ENCODE peak calls at places on chromosomes 3 and 15, in seven cellular contexts. P is SJSA1; Y is AG04450; V is stomach; Q is effector memory CD4-positive, alpha-beta T cell; X is CD8-positive, alpha-beta memory T cell; L is body of pancreas. N is an unnamed sample.

GRCh38 chr15:39786444-39787056 is 3.9 kb upstream of the FSIP1 start:
- DNase-seq in Q (no peak), X (peak; percentile 24), L (no peak), V (no peak), Y (peak; percentile 26), P (no peak), N (peak; percentile 83)

GRCh38 chr3:33438284-33438668 is 1.9 kb downstream of the UBP1 start:
- DNase-seq in Y (no peak), L (peak; percentile 47), V (no peak), Q (no peak), P (no peak), X (no peak), N (peak; percentile 33)

GRCh38 chr3:189392969-189393368 is 221.2 kb downstream of the TPRG1 start:
- DNase-seq in Y (no peak), X (no peak), V (peak; percentile 71), L (peak; percentile 24), P (peak; percentile 46), Q (no peak), N (no peak)

GRCh38 chr3:33909547-33909946 is 111.1 kb downstream of the PDCD6IP start:
- DNase-seq in X (no peak), P (no peak), V (no peak), Y (no peak), L (no peak), Q (no peak), N (no peak)

GRCh38 chr3:172065534-172065933 is 26.2 kb downstream of the FNDC3B start:
- DNase-seq in L (peak; percentile 55), P (no peak), V (no peak), Q (no peak), X (no peak), Y (peak; percentile 69), N (no peak)

GRCh38 chr15:91517491-91518200 is 335.9 kb upstream of the SLCO3A1 start:
- DNase-seq in L (no peak), P (no peak), V (no peak), X (no peak), Q (no peak), Y (no peak), N (peak; percentile 58)

GRCh38 chr3:108388136-108389132 is 92.1 kb downstream of the HHLA2 start:
- DNase-seq in P (no peak), L (no peak), V (no peak), Y (no peak), X (no peak), Q (no peak), N (no peak)

GRCh38 chr3:10437272-10437994 is 68.0 kb downstream of the ATP2B2 start:
- DNase-seq in L (no peak), Y (peak; percentile 29), V (no peak), X (peak; percentile 47), P (peak; percentile 49), Q (peak; percentile 31), N (no peak)

GRCh38 chr3:197750863-197751737 is 1.4 kb downstream of the FYTTD1 start:
- DNase-seq in L (peak; percentile 55), Y (no peak), V (peak; percentile 40), X (peak; percentile 18), P (no peak), Q (no peak), N (peak; percentile 18)

GRCh38 chr3:66885326-66886000 is 112.6 kb upstream of the KBTBD8 start:
- DNase-seq in Q (no peak), Y (no peak), L (peak; percentile 35), V (no peak), P (no peak), X (no peak), N (peak; percentile 77)

GRCh38 chr15:47951761-47952160 is 169.0 kb upstream of the SLC24A5 start:
- DNase-seq in X (no peak), L (no peak), V (no peak), Q (no peak), Y (no peak), P (no peak), N (no peak)

GRCh38 chr3:97481416-97481815 is 283.1 kb upstream of the ARL6 start:
- DNase-seq in Y (no peak), P (no peak), V (no peak), Q (no peak), X (no peak), L (no peak), N (no peak)

GRCh38 chr3:33105341-33105943 is 8.4 kb upstream of the CRTAP start:
- DNase-seq in X (no peak), L (no peak), Q (no peak), V (no peak), P (no peak), Y (no peak), N (no peak)

GRCh38 chr15:51382787-51383186 is 41.3 kb downstream of the GLDN start:
- DNase-seq in X (no peak), Y (peak; percentile 11), P (no peak), V (no peak), Q (no peak), L (peak; percentile 48), N (peak; percentile 81)

GRCh38 chr3:188085596-188086560 is 68.1 kb upstream of the LPP start:
- DNase-seq in X (no peak), Y (no peak), P (no peak), Q (no peak), V (no peak), L (no peak), N (no peak)

GRCh38 chr3:12379640-12380407 is 91.0 kb downstream of the PPARG start:
- DNase-seq in Q (no peak), X (no peak), Y (no peak), L (no peak), P (no peak), V (no peak), N (no peak)

GRCh38 chr15:60590935-60591490 is 112.1 kb upstream of the ICE2 start:
- DNase-seq in L (peak; percentile 69), P (no peak), X (no peak), Q (no peak), V (peak; percentile 55), Y (no peak), N (peak; percentile 72)

GRCh38 chr3:38022301-38022700 is 7.1 kb downstream of the PLCD1 start:
- DNase-seq in P (peak; percentile 22), Q (no peak), X (no peak), V (no peak), L (no peak), Y (no peak), N (no peak)
- H3K27ac ChIP-seq in P (no peak overlapping the region), Q (peak overlapping the region; percentile 44), X (no peak overlapping the region), V (no peak overlapping the region), L (no peak overlapping the region), Y (no peak overlapping the region), N (no peak overlapping the region)

DNA sequence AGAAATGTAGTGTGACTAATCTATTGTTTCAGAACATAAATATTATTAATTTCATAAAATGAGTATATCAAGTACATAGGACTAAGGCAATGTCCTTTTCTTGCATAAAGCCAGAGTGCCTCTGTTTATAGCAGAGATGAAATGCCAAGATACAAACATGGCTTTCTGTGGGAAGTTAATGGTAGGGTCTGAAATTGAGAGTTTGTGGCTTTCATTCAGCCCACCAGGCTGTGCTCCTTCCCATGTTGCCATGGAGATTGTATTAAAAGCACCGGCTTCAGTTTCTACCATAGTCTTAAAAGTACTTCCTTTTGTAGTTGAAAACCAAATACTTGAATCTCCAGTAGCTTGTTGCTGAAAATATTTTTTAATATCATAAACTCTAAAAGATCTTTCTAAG is 114.0 kb downstream of the LRRC28 start:
- DNase-seq in L (no peak), V (no peak), X (no peak), P (no peak), Y (no peak), Q (no peak), N (no peak)
- H3K27ac ChIP-seq in L (no peak overlapping the region), V (no peak overlapping the region), X (no peak overlapping the region), P (no peak overlapping the region), Y (no peak overlapping the region), Q (no peak overlapping the region), N (no peak overlapping the region)

DNA sequence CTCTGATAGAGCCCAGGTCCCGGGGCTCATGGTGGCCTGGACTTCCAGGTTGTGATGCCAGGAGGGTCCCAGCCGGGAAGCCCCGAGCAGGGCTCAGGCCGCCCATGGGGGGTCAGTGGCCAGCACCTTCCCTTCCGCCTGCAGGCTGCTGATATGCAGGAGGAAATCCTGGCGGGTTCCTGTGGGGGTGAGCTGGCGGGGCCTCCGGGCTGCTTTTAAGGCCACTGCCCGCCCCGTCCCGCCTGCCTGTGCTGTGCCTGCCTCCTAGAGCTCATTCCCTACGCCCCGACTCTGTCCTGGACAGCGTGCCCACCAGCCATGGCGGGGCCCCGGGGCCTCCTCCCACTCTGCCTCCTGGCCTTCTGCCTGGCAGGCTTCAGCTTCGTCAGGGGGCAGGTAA is at the start of gene STAB1:
- DNase-seq in V (no peak), X (no peak), L (peak; percentile 32), Q (no peak), Y (no peak), P (no peak), N (no peak)
- H3K27ac ChIP-seq in V (peak within 1 kb of the TSS; percentile 54), X (no peak within 1 kb of the TSS), L (peak within 1 kb of the TSS; percentile 53), Q (no peak within 1 kb of the TSS), Y (no peak within 1 kb of the TSS), P (no peak within 1 kb of the TSS), N (no peak within 1 kb of the TSS)

DNA sequence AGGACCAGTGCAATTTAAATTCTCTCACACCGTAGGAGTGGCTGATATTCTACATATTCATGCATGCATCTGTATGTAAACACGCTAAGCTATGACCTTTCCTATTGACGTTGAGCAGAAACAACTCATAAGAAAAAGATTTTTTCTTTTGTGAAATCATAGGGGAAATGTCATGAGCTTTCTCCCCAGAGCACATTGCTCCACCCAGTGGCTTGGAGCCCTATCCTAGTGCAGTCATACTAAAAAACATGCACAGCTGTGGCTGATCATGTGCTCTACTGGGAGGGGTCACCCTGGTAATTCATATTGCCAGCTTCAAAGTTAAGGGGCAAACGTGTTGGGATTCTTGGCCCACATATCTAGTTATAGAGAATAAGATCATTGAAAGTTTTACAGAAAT is 1.8 kb upstream of the MESD start:
- DNase-seq in Y (no peak), L (peak; percentile 75), Q (no peak), V (no peak), P (no peak), X (no peak), N (no peak)
- H3K27ac ChIP-seq in Y (no peak overlapping the region), L (peak overlapping the region; percentile 87), Q (no peak overlapping the region), V (peak overlapping the region; percentile 94), P (no peak overlapping the region), X (no peak overlapping the region), N (no peak overlapping the region)

GRCh38 chr3:196397941-196398340 is 34.3 kb downstream of the UBXN7 start:
- DNase-seq in Y (no peak), Q (no peak), P (no peak), V (no peak), X (no peak), L (no peak), N (peak; percentile 36)

GRCh38 chr3:196398782-196399181 is 33.4 kb downstream of the UBXN7 start:
- DNase-seq in L (no peak), P (no peak), Y (no peak), Q (no peak), X (no peak), V (no peak), N (no peak)

GRCh38 chr3:196400331-196400730 is 31.9 kb downstream of the UBXN7 start:
- DNase-seq in X (no peak), P (no peak), L (peak; percentile 69), Q (no peak), V (no peak), Y (no peak), N (no peak)

GRCh38 chr3:196399485-196399945 is 32.7 kb downstream of the UBXN7 start:
- DNase-seq in Q (no peak), Y (no peak), V (no peak), P (peak; percentile 54), X (no peak), L (no peak), N (no peak)
- H3K27ac ChIP-seq in Q (no peak overlapping the region), Y (no peak overlapping the region), V (no peak overlapping the region), P (no peak overlapping the region), X (no peak overlapping the region), L (no peak overlapping the region), N (no peak overlapping the region)

N was measured in mesendoderm.